ENCODE peak calls at places on chromosomes 7 and 10, in nine cellular contexts. D is WERI-Rb-1, M is fibroblast of pulmonary artery, J is AG09309, P is uterus, C is spleen, F is cardiac fibroblast, U is AG04449, B is astrocyte of the spinal cord. I is an unnamed sample.

GRCh38 chr10:73940634-73941221 is 29.8 kb downstream of the PLAU start:
- DNase-seq in D (peak; percentile 78), M (peak; percentile 75), J (no peak), P (peak; percentile 83), C (peak; percentile 97), F (peak; percentile 80), U (no peak), B (peak; percentile 71), I (peak; percentile 65)

GRCh38 chr7:99011341-99011705 is 132.6 kb downstream of the SMURF1 start:
- DNase-seq in D (no peak), M (no peak), J (no peak), P (no peak), C (no peak), F (no peak), U (no peak), B (no peak), I (no peak)

GRCh38 chr10:66176772-66177171 is 749.1 kb upstream of the LRRTM3 start:
- DNase-seq in D (no peak), M (peak; percentile 24), J (no peak), P (no peak), C (no peak), F (peak; percentile 60), U (no peak), B (peak; percentile 12), I (peak; percentile 3)

GRCh38 chr10:72736881-72737280 is 44.9 kb downstream of the MCU start:
- DNase-seq in D (no peak), M (no peak), J (no peak), P (no peak), C (no peak), F (peak; percentile 27), U (no peak), B (no peak), I (no peak)

GRCh38 chr10:68007356-68007755 is 67.7 kb downstream of the HERC4 start:
- DNase-seq in D (no peak), M (no peak), J (no peak), P (no peak), C (no peak), F (no peak), U (no peak), B (no peak), I (no peak)

GRCh38 chr10:79300711-79301110 is 46.6 kb upstream of the PPIF start:
- DNase-seq in D (no peak), M (no peak), J (no peak), P (no peak), C (no peak), F (no peak), U (no peak), B (no peak), I (no peak)

GRCh38 chr10:20768849-20769248 is 128.3 kb downstream of the NEBL start:
- DNase-seq in D (no peak), M (peak; percentile 33), J (no peak), P (no peak), C (no peak), F (peak; percentile 48), U (no peak), B (peak; percentile 29), I (peak; percentile 6)

GRCh38 chr10:90148121-90148855 is 446.9 kb downstream of the KIF20B start:
- DNase-seq in D (no peak), M (peak; percentile 70), J (no peak), P (no peak), C (no peak), F (peak; percentile 69), U (no peak), B (peak; percentile 67), I (no peak)

GRCh38 chr7:146094356-146094755 is 22.2 kb upstream of the CNTNAP2 start:
- DNase-seq in D (no peak), M (no peak), J (no peak), P (no peak), C (no peak), F (no peak), U (no peak), B (no peak), I (no peak)

DNA sequence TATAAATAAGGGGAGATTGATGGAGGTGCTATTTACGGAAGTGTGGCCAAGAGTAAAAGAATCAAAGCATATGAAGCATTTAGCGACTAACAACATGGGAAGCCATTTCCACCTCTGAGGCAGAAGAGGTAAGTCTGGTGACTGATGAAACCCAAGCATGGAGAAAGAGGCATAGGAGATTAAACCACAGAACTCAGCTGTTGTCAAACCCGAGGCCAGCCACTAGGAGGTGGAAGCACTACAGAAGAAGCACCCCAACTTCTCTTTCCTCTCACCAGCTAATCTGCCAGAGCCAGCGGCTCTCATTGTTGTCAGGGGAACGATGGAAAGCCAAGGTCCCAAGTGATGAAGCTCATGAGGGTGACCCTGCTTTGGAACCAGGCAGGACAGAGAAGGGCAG is 19.6 kb upstream of the CNTNAP2 start:
- DNase-seq in D (peak; percentile 22), M (no peak), J (no peak), P (no peak), C (no peak), F (no peak), U (no peak), B (no peak), I (no peak)
- TF ChIP-seq CTCF in D (peak; percentile 66), M (no peak), J (no peak), P (no peak), C (no peak), F (no peak), U (no peak), B (peak; percentile 11), I (no peak)

GRCh38 chr7:50125766-50126165 is 32.7 kb upstream of the ZPBP start:
- DNase-seq in D (no peak), M (no peak), J (no peak), P (no peak), C (no peak), F (no peak), U (no peak), B (no peak), I (no peak)

GRCh38 chr7:50119815-50120637 is 27.0 kb upstream of the ZPBP start:
- DNase-seq in D (peak; percentile 45), M (no peak), J (no peak), P (no peak), C (no peak), F (no peak), U (no peak), B (no peak), I (no peak)

GRCh38 chr7:50121269-50121668 is 28.2 kb upstream of the ZPBP start:
- DNase-seq in D (no peak), M (no peak), J (no peak), P (no peak), C (no peak), F (no peak), U (no peak), B (no peak), I (no peak)
- H3K4me3 ChIP-seq in D (no peak overlapping the region), M (no peak overlapping the region), J (no peak overlapping the region), P (no peak overlapping the region), C (no peak overlapping the region), F (no peak overlapping the region), U (no peak overlapping the region), B (no peak overlapping the region), I (no peak overlapping the region)

GRCh38 chr7:133115596-133115995 is 33.7 kb upstream of the CHCHD3 start:
- DNase-seq in D (no peak), M (no peak), J (no peak), P (no peak), C (no peak), F (no peak), U (no peak), B (no peak), I (no peak)

GRCh38 chr7:133114519-133114918 is 32.6 kb upstream of the CHCHD3 start:
- DNase-seq in D (no peak), M (no peak), J (no peak), P (no peak), C (no peak), F (peak; percentile 3), U (no peak), B (no peak), I (no peak)

GRCh38 chr7:133117432-133117831 is 35.5 kb upstream of the CHCHD3 start:
- DNase-seq in D (no peak), M (no peak), J (no peak), P (no peak), C (no peak), F (no peak), U (no peak), B (no peak), I (no peak)

GRCh38 chr7:133121175-133121844 is 39.4 kb upstream of the CHCHD3 start:
- DNase-seq in D (no peak), M (no peak), J (no peak), P (no peak), C (no peak), F (no peak), U (no peak), B (no peak), I (no peak)

DNA sequence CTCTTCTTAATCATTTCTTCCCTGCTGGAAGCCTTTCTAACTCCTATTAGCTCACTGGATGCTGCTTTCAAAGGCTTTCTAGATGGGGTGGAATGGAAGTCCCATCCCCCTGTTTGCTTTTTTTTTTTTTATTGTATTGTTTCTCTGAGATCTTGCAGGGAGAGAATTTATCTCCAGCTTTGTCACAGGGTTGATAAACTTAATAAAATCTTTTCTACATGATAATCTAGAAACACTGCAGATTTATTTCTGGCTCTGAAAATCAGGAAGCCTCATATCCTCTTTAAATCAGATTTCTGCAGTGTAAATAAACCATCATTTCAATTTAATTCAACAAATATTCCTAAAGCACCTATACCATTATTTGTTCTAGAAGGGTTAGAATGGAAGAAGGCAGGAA is 37.2 kb upstream of the CHCHD3 start:
- DNase-seq in D (no peak), M (no peak), J (no peak), P (no peak), C (no peak), F (no peak), U (no peak), B (no peak), I (no peak)
- TF ChIP-seq CTCF in D (no peak), M (no peak), J (no peak), P (no peak), C (no peak), F (no peak), U (no peak), B (no peak), I (no peak)

GRCh38 chr7:142806021-142806353 is 35.2 kb downstream of the PRSS2 start:
- DNase-seq in D (no peak), M (no peak), J (no peak), P (no peak), C (no peak), F (no peak), U (no peak), B (no peak), I (no peak)

GRCh38 chr7:142806957-142807356 is 36.2 kb downstream of the PRSS2 start:
- DNase-seq in D (no peak), M (no peak), J (no peak), P (no peak), C (no peak), F (no peak), U (no peak), B (no peak), I (no peak)

GRCh38 chr7:142803901-142804300 is 33.1 kb downstream of the PRSS2 start:
- DNase-seq in D (no peak), M (no peak), J (no peak), P (no peak), C (no peak), F (no peak), U (no peak), B (no peak), I (no peak)

GRCh38 chr7:142805350-142806020 is 34.7 kb downstream of the PRSS2 start:
- DNase-seq in D (no peak), M (no peak), J (no peak), P (no peak), C (no peak), F (no peak), U (no peak), B (no peak), I (no peak)

DNA sequence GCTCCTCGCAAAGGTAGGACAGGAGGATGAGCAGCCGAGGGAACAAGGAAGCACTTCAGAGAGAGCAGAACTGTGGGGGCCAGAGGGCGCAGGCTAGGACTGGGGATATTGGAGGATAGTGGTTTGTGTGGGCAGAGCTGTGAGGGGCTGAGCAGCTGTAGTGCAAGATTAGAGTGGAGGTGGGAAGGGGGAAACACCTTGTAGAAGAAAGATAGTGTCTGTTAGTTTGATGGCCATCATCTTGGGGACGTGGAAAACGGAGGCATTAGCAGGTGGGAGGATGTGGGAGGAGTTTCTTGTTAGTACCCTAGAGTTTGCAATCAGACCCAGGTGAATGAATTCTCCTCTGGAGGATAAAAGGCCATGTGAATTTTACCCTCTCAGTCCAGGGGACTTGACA is 33.9 kb downstream of the PRSS2 start:
- DNase-seq in D (no peak), M (no peak), J (no peak), P (no peak), C (no peak), F (no peak), U (no peak), B (no peak), I (no peak)
- H3K4me3 ChIP-seq in D (no peak overlapping the region), M (no peak overlapping the region), J (no peak overlapping the region), P (no peak overlapping the region), C (no peak overlapping the region), F (no peak overlapping the region), U (no peak overlapping the region), B (no peak overlapping the region), I (no peak overlapping the region)

I was measured in AG10803.